ENCODE peak calls at places on chromosomes 7 and 10, in five cellular contexts. D is K562, S is HepG2, A is IMR-90, R is H1. J is an unnamed sample.

GRCh38 chr10:70222340-70222794 is 10.9 kb downstream of the PPA1 start:
- DNase-seq in D (no peak), S (no peak), R (no peak), A (peak; percentile 35), J (no peak)

GRCh38 chr10:61984803-61985418 is 83.4 kb downstream of the ARID5B start:
- DNase-seq in D (no peak), S (no peak), R (no peak), A (no peak), J (no peak)

GRCh38 chr10:97778452-97779302 is 6.9 kb upstream of the SFRP5 start:
- DNase-seq in R (no peak), S (no peak), D (no peak), A (no peak), J (no peak)

GRCh38 chr10:62037890-62038608 is 136.6 kb downstream of the ARID5B start:
- DNase-seq in D (no peak), R (no peak), A (no peak), S (peak; percentile 91), J (no peak)

GRCh38 chr7:45699726-45700390 is 125.7 kb downstream of the ADCY1 start:
- DNase-seq in S (no peak), A (no peak), R (no peak), D (no peak), J (no peak)

GRCh38 chr10:84156768-84157167 is 16.8 kb upstream of the GPR15LG start:
- DNase-seq in A (peak; percentile 10), D (peak; percentile 60), R (no peak), S (no peak), J (no peak)

GRCh38 chr10:132175401-132175800 is 11.3 kb upstream of the DPYSL4 start:
- DNase-seq in A (no peak), S (no peak), R (no peak), D (no peak), J (no peak)

GRCh38 chr7:97107192-97107800 is 10.2 kb upstream of the SDHAF3 start:
- DNase-seq in R (no peak), A (peak; percentile 17), D (no peak), S (no peak), J (no peak)

GRCh38 chr7:87479951-87480350 is 4.5 kb upstream of the ABCB4 start:
- DNase-seq in S (no peak), D (no peak), A (no peak), R (no peak), J (no peak)

GRCh38 chr7:131338990-131339389 is 11.3 kb downstream of the MKLN1 start:
- DNase-seq in D (no peak), A (no peak), S (no peak), R (no peak), J (no peak)

GRCh38 chr7:66474441-66474840 is 154.2 kb upstream of the KCTD7 start:
- DNase-seq in S (no peak), A (no peak), R (no peak), D (no peak), J (no peak)

GRCh38 chr7:29806131-29806792 is at the start of gene WIPF3:
- DNase-seq in D (peak; percentile 61), A (no peak), R (no peak), S (no peak), J (no peak)

GRCh38 chr7:50422858-50423257 is 27.3 kb downstream of the FIGNL1 start:
- DNase-seq in D (no peak), A (no peak), S (no peak), R (no peak), J (no peak)
- TF ChIP-seq MAFK in D (no peak), A (no peak), S (no peak), R (no peak), J (no peak)

DNA sequence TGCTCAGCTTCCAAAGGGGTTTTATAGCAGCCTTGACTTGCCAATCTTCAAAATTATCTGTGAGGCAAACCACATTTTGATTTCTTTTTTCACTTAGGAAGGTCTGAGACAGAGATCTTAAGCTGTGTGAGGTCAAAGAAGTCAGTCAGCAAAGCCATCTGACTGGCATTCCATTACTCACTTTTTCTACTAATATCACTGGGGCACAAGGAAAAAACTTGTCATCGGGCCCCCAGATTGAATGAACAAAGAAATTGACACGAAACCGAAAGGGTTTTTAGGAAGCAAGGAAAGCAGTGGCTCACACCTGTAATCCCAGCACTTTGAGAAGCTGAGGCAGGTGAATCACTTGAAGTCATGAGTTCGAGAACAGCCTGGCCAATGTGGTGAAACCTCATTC is 78.5 kb upstream of the FRMD4A start:
- DNase-seq in D (no peak), R (no peak), A (no peak), S (no peak), J (no peak)
- TF ChIP-seq MAFK in D (no peak), R (no peak), A (no peak), S (no peak), J (no peak)

GRCh38 chr7:134013249-134013648 is 113.9 kb upstream of the LRGUK start:
- DNase-seq in A (no peak), D (no peak), S (peak; percentile 9), R (no peak), J (no peak)
- TF ChIP-seq MAFK in A (no peak), D (no peak), S (no peak), R (no peak), J (no peak)

GRCh38 chr10:93916257-93917063 is 22.7 kb downstream of the SLC35G1 start:
- DNase-seq in D (no peak), R (no peak), S (peak; percentile 34), A (peak; percentile 52), J (peak; percentile 58)

GRCh38 chr10:93917064-93917391 is 23.2 kb downstream of the SLC35G1 start:
- DNase-seq in S (no peak), A (no peak), D (no peak), R (no peak), J (no peak)

GRCh38 chr10:93926613-93927012 is 32.8 kb downstream of the SLC35G1 start:
- DNase-seq in S (no peak), A (peak; percentile 7), D (no peak), R (no peak), J (no peak)

GRCh38 chr10:93917814-93918213 is 24.0 kb downstream of the SLC35G1 start:
- DNase-seq in R (no peak), S (no peak), D (no peak), A (no peak), J (no peak)

DNA sequence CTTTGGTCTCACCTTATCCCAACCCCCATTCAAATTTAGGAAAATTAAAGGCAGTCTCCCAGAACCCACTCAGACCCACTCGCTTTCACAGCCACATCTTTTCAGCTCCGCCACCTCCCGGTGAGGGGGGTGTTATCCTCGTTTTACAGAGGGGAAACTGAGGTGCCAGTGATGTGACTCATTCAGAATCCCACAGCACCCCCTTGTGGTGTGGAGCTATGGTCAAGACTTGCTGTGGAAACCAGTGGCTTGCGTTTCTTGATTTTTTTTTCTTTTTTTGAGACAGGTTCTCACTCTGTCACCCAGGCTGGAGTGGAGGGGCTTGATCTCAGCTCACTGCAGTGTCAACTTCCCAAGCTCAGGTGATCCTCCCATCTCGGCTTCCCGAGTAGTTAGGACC is 27.6 kb downstream of the SLC35G1 start:
- DNase-seq in S (no peak), R (no peak), D (peak; percentile 34), A (no peak), J (peak; percentile 20)
- TF ChIP-seq MAFK in S (no peak), R (no peak), D (no peak), A (no peak), J (no peak)

DNA sequence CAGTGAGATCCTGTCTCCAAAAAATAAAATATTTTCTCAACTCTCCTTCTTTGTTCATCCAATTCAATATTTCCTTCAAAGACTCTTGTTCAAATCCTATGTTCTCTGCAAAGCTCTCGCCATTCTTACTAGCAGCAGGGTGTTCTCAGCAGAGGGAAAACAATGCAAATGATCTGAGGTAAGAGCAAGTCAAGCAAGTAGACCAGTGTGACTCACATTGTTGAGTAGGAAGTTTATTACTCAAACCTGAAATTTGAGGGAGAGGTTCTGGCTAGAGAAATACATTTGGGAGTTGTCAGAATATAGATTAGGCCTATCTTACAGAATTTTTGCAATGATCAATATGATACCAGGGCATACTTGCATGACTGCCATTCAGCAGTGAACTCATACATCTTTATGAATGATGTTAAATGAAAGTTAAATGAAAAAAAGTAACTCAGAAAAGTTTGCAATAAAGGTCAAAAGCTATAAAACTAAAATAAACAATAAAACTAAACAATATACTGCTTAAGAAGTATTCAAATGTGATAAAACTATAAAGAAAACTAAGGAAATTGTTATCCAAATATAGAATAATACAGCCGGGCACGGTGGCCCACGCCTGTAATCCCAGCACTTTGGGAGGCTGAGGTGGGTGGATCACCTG is 5.8 kb downstream of the IDE start:
- DNase-seq in A (peak; percentile 72), R (no peak), D (no peak), S (no peak), J (no peak)
- TF ChIP-seq MAFK in A (no peak), R (no peak), D (no peak), S (no peak), J (no peak)

GRCh38 chr10:119651514-119652327 is 541 bp downstream of the BAG3 start:
- DNase-seq in A (no peak), S (no peak), D (peak; percentile 25), R (no peak), J (no peak)
- TF ChIP-seq MAFK in A (no peak), S (no peak), D (no peak), R (no peak), J (no peak)

GRCh38 chr7:47658886-47659635 is 77.2 kb upstream of the TNS3 start:
- DNase-seq in D (no peak), S (no peak), R (no peak), A (no peak), J (no peak)
- TF ChIP-seq MAFK in D (no peak), S (no peak), R (no peak), A (no peak), J (peak; percentile 11)

J was measured in A549.